ENCODE peak calls at places on chromosomes 2 and 18, in five cellular contexts. B is GM23248, Q is hepatocyte, C is fibroblast of lung, D is K562. M is an unnamed sample.
A peak's percentile ranks its signal among the peaks of the same experiment; 100 is the strongest.

GRCh38 chr2:83103602-83104001 is 1355.5 kb downstream of the SUCLG1 start:
- DNase-seq in Q (no peak), D (no peak), B (peak; percentile 70), C (peak; percentile 86), M (peak; percentile 48)

GRCh38 chr2:200199576-200200263 is 106.8 kb upstream of the SPATS2L start:
- DNase-seq in D (no peak), Q (no peak), C (no peak), B (no peak), M (peak; percentile 7)

GRCh38 chr2:149561309-149561926 is 26.2 kb downstream of the MMADHC start:
- DNase-seq in D (peak; percentile 30), C (peak; percentile 47), Q (peak; percentile 57), B (peak; percentile 42), M (peak; percentile 8)

GRCh38 chr2:20537423-20538307 is 90.8 kb downstream of the RHOB start:
- DNase-seq in D (no peak), Q (no peak), B (no peak), C (no peak), M (no peak)

GRCh38 chr2:64063924-64064331 is 44.7 kb upstream of the VPS54 start:
- DNase-seq in Q (peak; percentile 57), B (peak; percentile 63), C (peak; percentile 55), D (peak; percentile 12), M (peak; percentile 12)

GRCh38 chr2:36769106-36769505 is 72.6 kb downstream of the VIT start:
- DNase-seq in D (no peak), Q (no peak), C (no peak), B (peak; percentile 17), M (no peak)

GRCh38 chr2:196171946-196172345 is 568 bp upstream of the STK17B start:
- DNase-seq in Q (no peak), B (no peak), C (no peak), D (no peak), M (peak; percentile 11)

GRCh38 chr2:45256867-45257641 is 247.8 kb upstream of the SIX2 start:
- DNase-seq in Q (peak; percentile 45), B (no peak), D (no peak), C (peak; percentile 54), M (no peak)

GRCh38 chr2:118014492-118014824 is 588 bp upstream of the CCDC93 start:
- DNase-seq in Q (no peak), B (no peak), C (no peak), D (peak; percentile 17), M (no peak)

GRCh38 chr2:190948671-190949070 is 65.3 kb downstream of the STAT1 start:
- DNase-seq in C (no peak), D (no peak), B (peak; percentile 60), Q (peak; percentile 23), M (peak; percentile 80)

GRCh38 chr18:49690307-49690706 is 123.0 kb downstream of the ACAA2 start:
- DNase-seq in D (no peak), C (peak; percentile 97), Q (no peak), B (peak; percentile 95), M (peak; percentile 99)

GRCh38 chr2:62672601-62673000 is 32.9 kb upstream of the EHBP1 start:
- DNase-seq in C (peak; percentile 6), B (peak; percentile 53), D (no peak), Q (peak; percentile 56), M (no peak)

GRCh38 chr2:85981579-85982247 is 92.9 kb upstream of the ST3GAL5 start:
- DNase-seq in Q (no peak), D (no peak), C (no peak), B (no peak), M (no peak)

GRCh38 chr18:54950221-54950620 is 9.0 kb downstream of the CCDC68 start:
- DNase-seq in C (no peak), Q (peak; percentile 36), D (no peak), B (no peak), M (peak; percentile 36)

GRCh38 chr2:139142252-139142651 is 362.1 kb upstream of the NXPH2 start:
- DNase-seq in B (peak; percentile 15), D (peak; percentile 3), C (peak; percentile 20), Q (peak; percentile 57), M (peak; percentile 24)

GRCh38 chr18:33873127-33873526 is 295.1 kb downstream of the ASXL3 start:
- DNase-seq in B (no peak), Q (no peak), C (no peak), D (no peak), M (no peak)

GRCh38 chr2:164242409-164242808 is 378.9 kb downstream of the GRB14 start:
- DNase-seq in Q (no peak), B (no peak), C (no peak), D (no peak), M (no peak)

GRCh38 chr2:61398413-61398812 is 72.5 kb downstream of the USP34 start:
- DNase-seq in D (no peak), Q (no peak), C (no peak), B (no peak), M (no peak)

GRCh38 chr2:2181505-2181904 is 149.6 kb downstream of the MYT1L start:
- DNase-seq in Q (no peak), D (no peak), C (no peak), B (no peak), M (no peak)

GRCh38 chr2:233360771-233361176 is 6.5 kb downstream of the DGKD start:
- DNase-seq in D (peak; percentile 44), C (no peak), Q (peak; percentile 55), B (no peak), M (no peak)

GRCh38 chr2:44616616-44617266 is 255.0 kb downstream of the CAMKMT start:
- DNase-seq in Q (no peak), B (no peak), D (no peak), C (peak; percentile 23), M (no peak)

GRCh38 chr2:163852616-163853015 is 116.8 kb upstream of the FIGN start:
- DNase-seq in D (no peak), C (no peak), B (no peak), Q (no peak), M (no peak)

GRCh38 chr18:5142859-5143258 is 54.2 kb downstream of the AKAIN1 start:
- DNase-seq in D (no peak), B (no peak), Q (peak; percentile 15), C (no peak), M (no peak)

GRCh38 chr2:3535794-3536681 is 16.7 kb upstream of the ADI1 start:
- DNase-seq in B (peak; percentile 95), D (peak; percentile 66), Q (peak; percentile 85), C (peak; percentile 94), M (peak; percentile 81)

GRCh38 chr2:26324903-26325302 is 21.0 kb upstream of the SELENOI start:
- DNase-seq in C (no peak), Q (no peak), D (no peak), B (no peak), M (no peak)

GRCh38 chr2:176172007-176172747 is 15.1 kb downstream of the HOXD3 start:
- DNase-seq in C (no peak), B (no peak), Q (no peak), D (no peak), M (no peak)
- TF ChIP-seq EZH2 in C (peak; percentile 74), B (no peak), Q (peak; percentile 100), D (no peak), M (peak; percentile 51)

DNA sequence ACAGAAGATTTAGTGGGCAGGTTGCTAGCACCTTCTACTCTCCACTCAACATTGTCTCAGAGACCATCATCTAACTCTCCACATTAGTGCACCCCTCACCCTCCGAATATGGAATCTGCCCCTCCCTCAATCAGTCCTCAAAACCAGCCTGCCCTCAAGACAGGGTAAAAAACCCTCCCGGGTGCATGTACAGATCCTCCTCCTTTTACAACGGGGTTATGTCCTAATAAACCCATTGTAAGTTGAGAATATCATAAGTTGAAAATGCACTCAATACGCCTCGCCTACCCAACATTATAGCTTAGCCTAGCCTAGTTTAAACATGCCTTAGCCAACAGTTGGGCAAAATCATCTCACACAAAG is 183.8 kb upstream of the ARL4C start:
- DNase-seq in B (no peak), C (peak; percentile 28), D (no peak), Q (no peak), M (no peak)
- H2AFZ ChIP-seq in B (no peak overlapping the region), C (no peak overlapping the region), D (no peak overlapping the region), Q (no peak overlapping the region), M (no peak overlapping the region)

GRCh38 chr2:98731709-98732349 is 897 bp upstream of the MGAT4A start:
- DNase-seq in D (no peak), Q (no peak), C (no peak), B (no peak), M (no peak)

GRCh38 chr2:98730053-98730850 is 680 bp downstream of the MGAT4A start:
- DNase-seq in Q (peak; percentile 55), C (no peak), D (no peak), B (peak; percentile 23), M (no peak)

GRCh38 chr2:98729652-98730051 is 1.3 kb downstream of the MGAT4A start:
- DNase-seq in B (peak; percentile 5), C (no peak), Q (no peak), D (no peak), M (no peak)

GRCh38 chr2:98732430-98733051 is 1.6 kb upstream of the MGAT4A start:
- DNase-seq in Q (no peak), D (no peak), B (no peak), C (no peak), M (no peak)

DNA sequence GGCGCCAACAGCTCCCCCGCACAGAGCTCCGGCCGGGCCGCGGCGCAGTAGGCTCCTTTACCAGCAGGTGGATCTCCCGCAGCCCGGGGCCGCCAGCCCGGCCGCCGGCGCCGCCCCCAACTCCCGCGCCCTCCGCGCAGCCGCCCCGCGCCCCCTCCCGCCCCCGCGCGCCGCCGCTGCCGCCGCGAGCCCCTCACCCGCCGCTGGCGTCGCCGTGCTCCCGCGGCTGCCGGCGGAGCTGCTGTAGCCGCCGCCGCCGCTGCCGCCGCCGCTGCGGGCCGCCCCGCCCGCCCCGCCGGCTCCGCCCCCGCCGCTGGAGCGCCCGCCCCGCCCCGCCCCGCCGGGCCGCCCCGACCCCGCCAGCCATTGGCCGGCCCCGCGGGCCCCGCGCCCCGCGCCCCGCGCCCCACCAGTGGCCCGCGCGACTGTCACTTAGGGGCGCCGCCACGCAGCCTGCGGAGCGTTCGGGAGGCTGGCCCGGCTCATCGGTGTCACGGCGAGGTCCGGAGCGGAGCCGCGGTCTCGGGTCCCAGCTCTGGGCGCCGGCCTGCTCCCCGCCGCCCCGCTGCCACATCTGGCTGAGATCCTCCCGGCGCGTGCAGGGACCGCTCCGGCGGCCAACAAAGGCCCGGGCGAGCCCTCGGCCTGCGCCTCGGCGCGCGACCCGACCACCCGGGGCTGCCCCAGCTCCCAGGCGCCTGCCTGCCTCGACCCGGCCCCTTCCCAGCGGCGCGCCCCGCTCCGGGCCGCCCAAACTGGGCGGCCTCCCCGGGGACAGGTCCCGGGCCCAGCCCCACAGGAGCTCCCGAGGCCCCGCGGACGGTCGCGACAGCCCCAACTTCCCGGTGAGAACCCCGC is at the start of gene MGAT4A:
- DNase-seq in C (peak; percentile 11), Q (peak; percentile 86), D (peak; percentile 83), B (peak; percentile 54), M (peak; percentile 43)
- TF ChIP-seq EZH2 in C (no peak), Q (no peak), D (no peak), B (no peak), M (no peak)

DNA sequence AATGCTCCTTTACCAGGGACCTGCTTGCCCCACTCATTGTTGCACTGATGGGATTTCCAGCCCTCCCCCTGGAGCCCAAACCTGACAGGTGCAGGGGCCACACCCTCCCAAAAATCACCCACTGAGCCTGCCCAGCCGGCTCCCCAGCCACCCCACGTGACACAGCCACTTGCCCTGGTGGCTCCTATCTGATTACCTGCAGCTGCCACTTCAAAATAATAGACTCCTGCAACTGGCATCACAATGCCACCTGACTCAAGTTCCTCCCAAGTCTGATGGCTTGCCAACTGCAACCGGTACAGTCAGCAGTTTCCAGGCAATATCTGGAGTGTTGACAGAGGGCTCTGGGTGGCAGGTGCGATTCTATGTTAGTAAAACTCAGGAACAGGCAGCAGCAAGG is 66.2 kb downstream of the CRACDL start:
- DNase-seq in C (no peak), Q (no peak), B (no peak), D (no peak), M (no peak)
- H2AFZ ChIP-seq in C (no peak overlapping the region), Q (no peak overlapping the region), B (no peak overlapping the region), D (no peak overlapping the region), M (no peak overlapping the region)

GRCh38 chr2:218980800-218981389 is 4.1 kb downstream of the FEV start:
- DNase-seq in B (peak; percentile 33), C (no peak), D (no peak), Q (no peak), M (no peak)
- TF ChIP-seq EZH2 in B (no peak), C (peak; percentile 95), D (no peak), Q (no peak), M (peak; percentile 99)